ENCODE peak calls at places on chromosomes 13 and 19, in four cellular contexts. One of them, this sample, is unnamed.

GRCh38 chr13:60312851-60313505 is 84.0 kb upstream of the TDRD3 start:
- DNase-seq in heart right ventricle: no peak
- DNase-seq in prostate gland: no peak
- DNase-seq in ascending aorta: no peak
- DNase-seq in this sample: no peak

GRCh38 chr13:110953833-110954532 is 39.1 kb upstream of the ANKRD10 start:
- DNase-seq in prostate gland: no peak
- DNase-seq in ascending aorta: no peak
- DNase-seq in heart right ventricle: no peak
- DNase-seq in this sample: no peak

GRCh38 chr19:7655581-7655980 is 13.3 kb upstream of the RETN start:
- DNase-seq in prostate gland: no peak
- DNase-seq in ascending aorta: no peak
- DNase-seq in heart right ventricle: no peak
- DNase-seq in this sample: peak

GRCh38 chr19:16143399-16144215 is at the start of gene HSH2D:
- DNase-seq in heart right ventricle: peak
- DNase-seq in ascending aorta: peak
- DNase-seq in prostate gland: peak
- DNase-seq in this sample: peak

GRCh38 chr19:56091066-56091490 is 30.0 kb downstream of the ZNF787 start:
- DNase-seq in prostate gland: peak
- DNase-seq in heart right ventricle: no peak
- DNase-seq in ascending aorta: no peak
- DNase-seq in this sample: no peak

GRCh38 chr19:16026756-16027155 is 49.5 kb upstream of the TPM4 start:
- DNase-seq in prostate gland: no peak
- DNase-seq in heart right ventricle: no peak
- DNase-seq in ascending aorta: no peak
- DNase-seq in this sample: no peak

GRCh38 chr19:55447421-55448174 is 4.5 kb upstream of the SHISA7 start:
- DNase-seq in prostate gland: peak
- DNase-seq in heart right ventricle: no peak
- DNase-seq in ascending aorta: no peak
- DNase-seq in this sample: no peak

GRCh38 chr13:79998386-79998785 is 342.5 kb downstream of the SPRY2 start:
- DNase-seq in ascending aorta: no peak
- DNase-seq in prostate gland: no peak
- DNase-seq in heart right ventricle: no peak
- DNase-seq in this sample: no peak

GRCh38 chr13:46382224-46382623 is 4.8 kb downstream of the RUBCNL start:
- DNase-seq in prostate gland: no peak
- DNase-seq in heart right ventricle: no peak
- DNase-seq in ascending aorta: no peak
- DNase-seq in this sample: no peak

DNA sequence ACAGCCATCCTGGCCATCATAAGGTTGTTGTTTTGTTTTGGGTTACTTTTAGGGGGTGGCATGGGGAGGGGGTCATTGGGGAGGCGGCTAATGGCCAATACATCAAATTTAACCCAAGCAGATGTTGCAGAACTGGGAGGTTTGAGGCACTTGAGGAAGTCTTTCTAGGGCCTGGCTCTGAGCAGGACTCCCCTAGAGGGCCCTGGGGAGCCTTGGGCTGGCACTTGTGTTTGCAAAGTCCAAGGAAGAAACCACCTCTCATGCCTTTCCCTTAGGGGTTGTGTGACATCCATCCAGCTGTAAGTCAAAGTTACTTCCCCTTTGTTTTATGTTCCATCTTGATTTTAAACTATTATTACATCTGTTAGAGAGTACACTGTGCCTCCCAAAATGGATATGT is 160.0 kb downstream of the KATNAL1 start:
- DNase-seq in prostate gland: no peak
- DNase-seq in heart right ventricle: no peak
- DNase-seq in ascending aorta: no peak
- DNase-seq in this sample: no peak
- H3K27ac ChIP-seq in prostate gland: no peak
- H3K27ac ChIP-seq in heart right ventricle: peak
- H3K27ac ChIP-seq in ascending aorta: no peak
- H3K27ac ChIP-seq in this sample: no peak

GRCh38 chr19:30222428-30222873 is 149.7 kb upstream of the ZNF536 start:
- DNase-seq in heart right ventricle: peak
- DNase-seq in prostate gland: no peak
- DNase-seq in ascending aorta: no peak
- DNase-seq in this sample: no peak
- H3K4me3 ChIP-seq in heart right ventricle: no peak
- H3K4me3 ChIP-seq in prostate gland: no peak
- H3K4me3 ChIP-seq in ascending aorta: peak
- H3K4me3 ChIP-seq in this sample: no peak

GRCh38 chr13:50073340-50073739 is 58.1 kb downstream of the KCNRG start:
- DNase-seq in ascending aorta: no peak
- DNase-seq in prostate gland: no peak
- DNase-seq in heart right ventricle: no peak
- DNase-seq in this sample: no peak

GRCh38 chr13:50071399-50071798 is 56.2 kb downstream of the KCNRG start:
- DNase-seq in prostate gland: no peak
- DNase-seq in ascending aorta: no peak
- DNase-seq in heart right ventricle: no peak
- DNase-seq in this sample: no peak

GRCh38 chr13:50072676-50073075 is 57.4 kb downstream of the KCNRG start:
- DNase-seq in ascending aorta: no peak
- DNase-seq in heart right ventricle: no peak
- DNase-seq in prostate gland: no peak
- DNase-seq in this sample: no peak

GRCh38 chr13:50075619-50076097 is 60.4 kb downstream of the KCNRG start:
- DNase-seq in heart right ventricle: no peak
- DNase-seq in ascending aorta: no peak
- DNase-seq in prostate gland: no peak
- DNase-seq in this sample: no peak

DNA sequence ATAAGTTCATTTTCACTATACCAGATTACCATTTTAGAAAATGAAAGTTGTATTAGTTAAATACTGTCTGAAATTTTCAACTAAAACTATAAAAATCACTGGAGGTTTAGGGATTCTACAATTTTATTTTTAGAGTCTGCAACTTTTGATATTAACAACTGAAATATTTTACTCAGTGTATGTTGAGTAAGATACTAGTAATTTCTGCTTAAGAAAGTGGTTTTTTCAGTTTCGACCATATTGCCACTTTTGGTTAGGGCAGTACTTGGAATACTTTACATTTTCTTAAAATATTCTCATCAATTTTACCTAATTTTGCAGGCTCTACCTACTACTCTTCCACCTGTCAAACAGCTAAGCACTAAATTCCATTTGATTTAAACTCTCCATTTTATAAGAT is 59.6 kb downstream of the KCNRG start:
- DNase-seq in prostate gland: no peak
- DNase-seq in heart right ventricle: no peak
- DNase-seq in ascending aorta: no peak
- DNase-seq in this sample: no peak
- H3K27ac ChIP-seq in prostate gland: peak
- H3K27ac ChIP-seq in heart right ventricle: peak
- H3K27ac ChIP-seq in ascending aorta: peak
- H3K27ac ChIP-seq in this sample: peak

GRCh38 chr13:77740097-77740496 is 42.6 kb downstream of the SLAIN1 start:
- DNase-seq in ascending aorta: no peak
- DNase-seq in heart right ventricle: no peak
- DNase-seq in prostate gland: no peak
- DNase-seq in this sample: no peak

GRCh38 chr13:77740931-77741586 is 43.6 kb downstream of the SLAIN1 start:
- DNase-seq in heart right ventricle: no peak
- DNase-seq in ascending aorta: no peak
- DNase-seq in prostate gland: no peak
- DNase-seq in this sample: no peak

GRCh38 chr13:77733674-77734073 is 36.2 kb downstream of the SLAIN1 start:
- DNase-seq in heart right ventricle: no peak
- DNase-seq in prostate gland: no peak
- DNase-seq in ascending aorta: no peak
- DNase-seq in this sample: no peak

GRCh38 chr13:77741587-77741972 is 44.1 kb downstream of the SLAIN1 start:
- DNase-seq in ascending aorta: no peak
- DNase-seq in prostate gland: no peak
- DNase-seq in heart right ventricle: no peak
- DNase-seq in this sample: no peak

GRCh38 chr13:77737583-77738200 is 40.2 kb downstream of the SLAIN1 start:
- DNase-seq in ascending aorta: no peak
- DNase-seq in prostate gland: no peak
- DNase-seq in heart right ventricle: no peak
- DNase-seq in this sample: no peak
- H3K4me3 ChIP-seq in ascending aorta: no peak
- H3K4me3 ChIP-seq in prostate gland: no peak
- H3K4me3 ChIP-seq in heart right ventricle: no peak
- H3K4me3 ChIP-seq in this sample: no peak

GRCh38 chr13:48504606-48505369 is 28.1 kb downstream of the RCBTB2 start:
- DNase-seq in ascending aorta: no peak
- DNase-seq in prostate gland: peak
- DNase-seq in heart right ventricle: no peak
- DNase-seq in this sample: no peak
- H3K27ac ChIP-seq in ascending aorta: peak
- H3K27ac ChIP-seq in prostate gland: peak
- H3K27ac ChIP-seq in heart right ventricle: peak
- H3K27ac ChIP-seq in this sample: peak

DNA sequence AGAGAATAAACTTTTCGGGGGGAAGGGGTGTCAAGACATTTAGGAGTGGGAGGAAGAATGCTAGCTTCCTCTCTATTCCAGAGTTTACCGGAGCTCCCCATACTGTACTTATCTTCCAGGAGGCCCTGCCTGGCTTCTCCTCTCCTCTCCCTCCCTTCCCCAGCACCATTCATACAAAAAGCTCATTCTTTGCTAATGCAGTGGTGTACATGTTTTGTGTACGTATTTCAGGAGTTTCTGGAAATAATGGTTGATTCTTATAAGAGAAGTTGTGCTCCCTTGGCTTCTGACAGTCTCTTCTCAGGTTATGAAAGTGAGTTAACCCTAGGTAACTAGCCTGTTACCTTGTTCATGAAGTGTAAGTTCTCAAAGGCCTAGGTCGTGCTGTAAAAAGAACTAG is 7.1 kb downstream of the SAMD4B start:
- DNase-seq in ascending aorta: no peak
- DNase-seq in prostate gland: no peak
- DNase-seq in heart right ventricle: no peak
- DNase-seq in this sample: no peak
- H3K4me3 ChIP-seq in ascending aorta: no peak
- H3K4me3 ChIP-seq in prostate gland: no peak
- H3K4me3 ChIP-seq in heart right ventricle: no peak
- H3K4me3 ChIP-seq in this sample: no peak

This sample was measured in body of pancreas.